ENCODE peak calls at places on chromosome 10, in seven cellular contexts. One of them, this sample, is unnamed.

GRCh38 chr10:23120001-23120934 is 24.9 kb downstream of the MSRB2 start:
- DNase-seq in K562: no peak
- DNase-seq in GM12891: no peak
- DNase-seq in GM12892: no peak
- DNase-seq in H1: no peak
- DNase-seq in HepG2: no peak
- DNase-seq in GM12878: no peak
- DNase-seq in this sample: peak; percentile 66

GRCh38 chr10:16519908-16520861 is 1.5 kb downstream of the C1QL3 start:
- DNase-seq in K562: no peak
- DNase-seq in GM12891: no peak
- DNase-seq in GM12892: peak; percentile 23
- DNase-seq in H1: no peak
- DNase-seq in HepG2: no peak
- DNase-seq in GM12878: no peak
- DNase-seq in this sample: peak; percentile 54

GRCh38 chr10:19302117-19302516 is 253.5 kb downstream of the MALRD1 start:
- DNase-seq in K562: no peak
- DNase-seq in GM12891: no peak
- DNase-seq in GM12892: no peak
- DNase-seq in H1: no peak
- DNase-seq in HepG2: no peak
- DNase-seq in GM12878: no peak
- DNase-seq in this sample: no peak

GRCh38 chr10:119967066-119967465 is 74.5 kb downstream of the SEC23IP start:
- DNase-seq in K562: no peak
- DNase-seq in GM12891: no peak
- DNase-seq in GM12892: no peak
- DNase-seq in H1: no peak
- DNase-seq in HepG2: no peak
- DNase-seq in GM12878: no peak
- DNase-seq in this sample: no peak

GRCh38 chr10:75910032-75910431 is 478.6 kb downstream of the LRMDA start:
- DNase-seq in K562: no peak
- DNase-seq in GM12891: no peak
- DNase-seq in GM12892: no peak
- DNase-seq in H1: no peak
- DNase-seq in HepG2: peak; percentile 26
- DNase-seq in GM12878: no peak
- DNase-seq in this sample: no peak

GRCh38 chr10:68153473-68154210 is 44.4 kb downstream of the MYPN start:
- DNase-seq in K562: no peak
- DNase-seq in GM12891: no peak
- DNase-seq in GM12892: no peak
- DNase-seq in H1: peak; percentile 53
- DNase-seq in HepG2: peak; percentile 78
- DNase-seq in GM12878: no peak
- DNase-seq in this sample: peak; percentile 54

GRCh38 chr10:132381726-132382125 is 15.3 kb upstream of the PWWP2B start:
- DNase-seq in K562: no peak
- DNase-seq in GM12891: no peak
- DNase-seq in GM12892: no peak
- DNase-seq in H1: no peak
- DNase-seq in HepG2: no peak
- DNase-seq in GM12878: no peak
- DNase-seq in this sample: no peak

GRCh38 chr10:131451407-131452015 is 140.0 kb upstream of the TCERG1L start:
- DNase-seq in K562: no peak
- DNase-seq in GM12891: no peak
- DNase-seq in GM12892: no peak
- DNase-seq in H1: no peak
- DNase-seq in HepG2: no peak
- DNase-seq in GM12878: no peak
- DNase-seq in this sample: no peak

GRCh38 chr10:100730739-100731602 is 14.4 kb upstream of the PAX2 start:
- DNase-seq in K562: no peak
- DNase-seq in GM12891: no peak
- DNase-seq in GM12892: peak; percentile 68
- DNase-seq in H1: no peak
- DNase-seq in HepG2: peak; percentile 5
- DNase-seq in GM12878: peak; percentile 40
- DNase-seq in this sample: peak; percentile 57

GRCh38 chr10:15744217-15744865 is 24.6 kb upstream of the ITGA8 start:
- DNase-seq in K562: peak; percentile 62
- DNase-seq in GM12891: peak; percentile 25
- DNase-seq in GM12892: peak; percentile 14
- DNase-seq in H1: no peak
- DNase-seq in HepG2: peak; percentile 64
- DNase-seq in GM12878: no peak
- DNase-seq in this sample: peak; percentile 37

GRCh38 chr10:30294506-30295280 is 54.4 kb downstream of the MTPAP start:
- DNase-seq in K562: no peak
- DNase-seq in GM12891: no peak
- DNase-seq in GM12892: no peak
- DNase-seq in H1: no peak
- DNase-seq in HepG2: no peak
- DNase-seq in GM12878: no peak
- DNase-seq in this sample: no peak

GRCh38 chr10:7795605-7796004 is 7.6 kb downstream of the ATP5F1C start:
- DNase-seq in K562: peak; percentile 46
- DNase-seq in GM12891: no peak
- DNase-seq in GM12892: no peak
- DNase-seq in H1: no peak
- DNase-seq in HepG2: peak; percentile 91
- DNase-seq in GM12878: no peak
- DNase-seq in this sample: peak; percentile 20

GRCh38 chr10:128097783-128098182 is 28.4 kb downstream of the MKI67 start:
- DNase-seq in K562: no peak
- DNase-seq in GM12891: no peak
- DNase-seq in GM12892: no peak
- DNase-seq in H1: no peak
- DNase-seq in HepG2: no peak
- DNase-seq in GM12878: no peak
- DNase-seq in this sample: no peak

GRCh38 chr10:71920540-71921318 is 43.5 kb upstream of the CHST3 start:
- DNase-seq in K562: no peak
- DNase-seq in GM12891: no peak
- DNase-seq in GM12892: no peak
- DNase-seq in H1: no peak
- DNase-seq in HepG2: no peak
- DNase-seq in GM12878: no peak
- DNase-seq in this sample: no peak
- TF ChIP-seq TAF1 in K562: no peak
- TF ChIP-seq TAF1 in GM12891: no peak
- TF ChIP-seq TAF1 in GM12892: no peak
- TF ChIP-seq TAF1 in H1: no peak
- TF ChIP-seq TAF1 in HepG2: no peak
- TF ChIP-seq TAF1 in GM12878: no peak
- TF ChIP-seq TAF1 in this sample: no peak

GRCh38 chr10:96842896-96843723 is 11.0 kb downstream of the LCOR start:
- DNase-seq in K562: no peak
- DNase-seq in GM12891: no peak
- DNase-seq in GM12892: no peak
- DNase-seq in H1: no peak
- DNase-seq in HepG2: peak; percentile 99
- DNase-seq in GM12878: no peak
- DNase-seq in this sample: no peak

GRCh38 chr10:96843823-96844222 is 11.7 kb downstream of the LCOR start:
- DNase-seq in K562: no peak
- DNase-seq in GM12891: no peak
- DNase-seq in GM12892: no peak
- DNase-seq in H1: no peak
- DNase-seq in HepG2: no peak
- DNase-seq in GM12878: no peak
- DNase-seq in this sample: no peak

GRCh38 chr10:96850113-96850512 is 18.0 kb downstream of the LCOR start:
- DNase-seq in K562: no peak
- DNase-seq in GM12891: no peak
- DNase-seq in GM12892: no peak
- DNase-seq in H1: no peak
- DNase-seq in HepG2: no peak
- DNase-seq in GM12878: no peak
- DNase-seq in this sample: no peak

GRCh38 chr10:96846395-96846794 is 14.3 kb downstream of the LCOR start:
- DNase-seq in K562: no peak
- DNase-seq in GM12891: no peak
- DNase-seq in GM12892: no peak
- DNase-seq in H1: no peak
- DNase-seq in HepG2: no peak
- DNase-seq in GM12878: no peak
- DNase-seq in this sample: no peak

GRCh38 chr10:96846926-96847325 is 14.8 kb downstream of the LCOR start:
- DNase-seq in K562: no peak
- DNase-seq in GM12891: no peak
- DNase-seq in GM12892: no peak
- DNase-seq in H1: no peak
- DNase-seq in HepG2: no peak
- DNase-seq in GM12878: no peak
- DNase-seq in this sample: no peak
- TF ChIP-seq TAF1 in K562: no peak
- TF ChIP-seq TAF1 in GM12891: no peak
- TF ChIP-seq TAF1 in GM12892: no peak
- TF ChIP-seq TAF1 in H1: no peak
- TF ChIP-seq TAF1 in HepG2: no peak
- TF ChIP-seq TAF1 in GM12878: no peak
- TF ChIP-seq TAF1 in this sample: no peak

DNA sequence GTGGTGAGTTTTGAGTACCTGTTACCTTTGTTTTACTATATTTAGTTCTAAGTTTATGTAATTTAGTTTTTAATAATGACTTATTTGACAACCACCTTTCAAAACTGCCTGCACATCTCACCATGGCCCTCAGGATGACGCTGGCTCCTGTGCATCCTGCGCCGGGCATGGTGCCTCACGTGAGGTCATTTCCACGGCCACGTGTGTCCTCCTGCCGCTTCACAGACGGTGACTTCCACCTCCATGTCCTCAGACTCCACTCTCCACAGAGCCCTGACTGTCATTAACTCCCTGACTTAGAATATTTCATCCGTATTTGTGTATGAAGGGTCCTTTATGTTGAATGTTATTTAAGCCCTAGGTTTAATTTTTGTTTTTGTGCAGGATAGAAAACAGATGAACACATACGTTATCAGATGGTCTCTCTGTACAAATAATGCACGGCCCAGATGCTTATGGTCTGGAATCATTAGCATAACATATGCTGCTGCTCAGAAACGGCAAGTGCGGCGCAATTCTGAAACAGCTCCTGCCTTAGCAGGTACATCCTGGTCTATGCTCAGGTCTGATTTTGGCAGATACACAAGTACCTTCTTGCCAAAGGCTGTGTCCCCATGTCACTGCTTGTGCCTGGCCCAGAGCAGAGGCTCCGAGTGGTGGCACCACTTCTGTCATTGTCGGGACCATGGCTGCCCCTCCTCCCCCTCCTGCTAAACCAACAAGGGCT is 155.8 kb downstream of the WDR37 start:
- DNase-seq in K562: no peak
- DNase-seq in GM12891: no peak
- DNase-seq in GM12892: no peak
- DNase-seq in H1: no peak
- DNase-seq in HepG2: no peak
- DNase-seq in GM12878: no peak
- DNase-seq in this sample: peak; percentile 64
- TF ChIP-seq TAF1 in K562: no peak
- TF ChIP-seq TAF1 in GM12891: no peak
- TF ChIP-seq TAF1 in GM12892: no peak
- TF ChIP-seq TAF1 in H1: no peak
- TF ChIP-seq TAF1 in HepG2: no peak
- TF ChIP-seq TAF1 in GM12878: no peak
- TF ChIP-seq TAF1 in this sample: no peak

GRCh38 chr10:78162867-78163266 is 129.2 kb downstream of the RPS24 start:
- DNase-seq in K562: no peak
- DNase-seq in GM12891: no peak
- DNase-seq in GM12892: no peak
- DNase-seq in H1: no peak
- DNase-seq in HepG2: no peak
- DNase-seq in GM12878: no peak
- DNase-seq in this sample: no peak
- TF ChIP-seq TAF1 in K562: no peak
- TF ChIP-seq TAF1 in GM12891: no peak
- TF ChIP-seq TAF1 in GM12892: no peak
- TF ChIP-seq TAF1 in H1: no peak
- TF ChIP-seq TAF1 in HepG2: no peak
- TF ChIP-seq TAF1 in GM12878: no peak
- TF ChIP-seq TAF1 in this sample: no peak

DNA sequence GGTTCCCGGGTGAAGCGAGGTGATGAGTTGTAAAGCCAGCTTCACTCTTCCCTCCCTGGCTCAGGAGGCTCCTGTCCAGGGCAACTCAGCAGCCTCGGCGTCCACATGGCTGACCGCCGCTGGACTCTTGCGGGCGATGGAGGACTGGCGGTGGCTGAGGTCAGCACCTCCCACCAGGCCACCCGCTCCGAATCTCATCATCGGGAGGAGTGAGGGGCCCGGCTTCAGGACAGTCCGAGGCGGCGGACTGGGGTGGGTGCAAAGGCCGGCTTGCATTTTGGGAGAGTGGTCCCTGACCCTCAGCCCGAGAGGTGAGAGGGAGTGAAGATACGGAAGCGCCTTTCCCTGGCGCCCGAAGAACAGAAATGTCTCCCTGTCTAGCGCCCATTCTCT is 760 bp downstream of the DNAJB12 start:
- DNase-seq in K562: peak; percentile 72
- DNase-seq in GM12891: no peak
- DNase-seq in GM12892: no peak
- DNase-seq in H1: no peak
- DNase-seq in HepG2: no peak
- DNase-seq in GM12878: no peak
- DNase-seq in this sample: peak; percentile 67
- TF ChIP-seq TAF1 in K562: peak; percentile 11
- TF ChIP-seq TAF1 in GM12891: no peak
- TF ChIP-seq TAF1 in GM12892: no peak
- TF ChIP-seq TAF1 in H1: no peak
- TF ChIP-seq TAF1 in HepG2: peak; percentile 15
- TF ChIP-seq TAF1 in GM12878: no peak
- TF ChIP-seq TAF1 in this sample: no peak

GRCh38 chr10:27547047-27547446 is 42.9 kb downstream of the RAB18 start:
- DNase-seq in K562: no peak
- DNase-seq in GM12891: no peak
- DNase-seq in GM12892: no peak
- DNase-seq in H1: no peak
- DNase-seq in HepG2: no peak
- DNase-seq in GM12878: no peak
- DNase-seq in this sample: no peak
- TF ChIP-seq TAF1 in K562: no peak
- TF ChIP-seq TAF1 in GM12891: no peak
- TF ChIP-seq TAF1 in GM12892: no peak
- TF ChIP-seq TAF1 in H1: no peak
- TF ChIP-seq TAF1 in HepG2: no peak
- TF ChIP-seq TAF1 in GM12878: no peak
- TF ChIP-seq TAF1 in this sample: no peak

This sample was measured in SK-N-SH.